ENCODE peak calls at places on chromosomes 12 and 14, in six cellular contexts. C is body of pancreas; A is neural progenitor cell; P is T-cell; Z is heart right ventricle; G is activated CD8-positive, alpha-beta T cell treated with anti-CD3 and anti-CD28 coated beads, Interleukin-2, amount 10 ng/mL, durations not matched to agents 7 days and 5 days. Y is an unnamed sample.

GRCh38 chr12:56153291-56154065 is 1.1 kb downstream of the MYL6B start:
- DNase-seq in A (no peak), C (no peak), P (no peak), Z (no peak), G (no peak), Y (peak; percentile 26)

GRCh38 chr12:117733292-117733805 is 235.4 kb downstream of the KSR2 start:
- DNase-seq in C (no peak), G (no peak), Z (no peak), P (no peak), A (no peak), Y (no peak)

GRCh38 chr12:12807970-12808702 is 5.0 kb upstream of the DDX47 start:
- DNase-seq in G (peak; percentile 82), C (peak; percentile 17), Z (peak; percentile 42), A (no peak), P (peak; percentile 36), Y (peak; percentile 49)

GRCh38 chr12:100959481-100959880 is 164.9 kb downstream of the ANO4 start:
- DNase-seq in P (no peak), C (no peak), G (no peak), A (no peak), Z (no peak), Y (no peak)

GRCh38 chr14:51206462-51206861 is 33.6 kb upstream of the TMX1 start:
- DNase-seq in G (no peak), A (peak; percentile 4), C (no peak), P (no peak), Z (no peak), Y (no peak)

GRCh38 chr14:77023001-77023996 is 5.2 kb downstream of the IRF2BPL start:
- DNase-seq in C (peak; percentile 83), A (peak; percentile 70), P (no peak), Z (no peak), G (no peak), Y (peak; percentile 70)

GRCh38 chr14:59207506-59207933 is 19.1 kb downstream of the DAAM1 start:
- DNase-seq in P (no peak), C (no peak), G (no peak), Z (no peak), A (no peak), Y (no peak)

GRCh38 chr12:109592905-109593272 is 19.3 kb downstream of the MVK start:
- DNase-seq in Z (no peak), P (no peak), A (no peak), C (no peak), G (no peak), Y (no peak)

GRCh38 chr14:34003691-34004090 is 52.8 kb upstream of the EGLN3 start:
- DNase-seq in C (no peak), G (no peak), Z (no peak), A (no peak), P (no peak), Y (no peak)

GRCh38 chr14:104392396-104393198 is 187.0 kb upstream of the C14orf180 start:
- DNase-seq in A (no peak), P (no peak), G (no peak), Z (no peak), C (no peak), Y (no peak)

GRCh38 chr12:29710104-29710503 is 73.6 kb downstream of the TMTC1 start:
- DNase-seq in P (no peak), A (peak; percentile 86), Z (peak; percentile 31), G (no peak), C (no peak), Y (no peak)

GRCh38 chr12:948238-948637 is 1.3 kb downstream of the RAD52 start:
- DNase-seq in P (no peak), G (no peak), C (no peak), A (no peak), Z (no peak), Y (peak; percentile 41)

GRCh38 chr14:105039458-105040205 is 18.7 kb upstream of the CDCA4 start:
- DNase-seq in C (no peak), P (no peak), Z (no peak), G (no peak), A (no peak), Y (no peak)

GRCh38 chr14:61420326-61420725 is 98.9 kb downstream of the PRKCH start:
- DNase-seq in C (no peak), P (no peak), A (no peak), G (no peak), Z (no peak), Y (no peak)

GRCh38 chr12:25058619-25059018 is 109.7 kb upstream of the BCAT1 start:
- DNase-seq in P (no peak), C (no peak), Z (no peak), A (no peak), G (no peak), Y (no peak)

GRCh38 chr12:71046215-71046614 is 111.6 kb downstream of the TSPAN8 start:
- DNase-seq in Z (no peak), C (no peak), A (no peak), P (no peak), G (no peak), Y (no peak)

GRCh38 chr12:132429932-132430643 is 59.9 kb upstream of the FBRSL1 start:
- DNase-seq in A (peak; percentile 86), G (peak; percentile 78), C (peak; percentile 89), P (peak; percentile 56), Z (no peak), Y (peak; percentile 91)

GRCh38 chr12:21301-22189 is 45.0 kb upstream of the IQSEC3 start:
- DNase-seq in G (no peak), A (no peak), P (no peak), C (no peak), Z (no peak), Y (no peak)

GRCh38 chr12:66713984-66714383 is 35.1 kb upstream of the GRIP1 start:
- DNase-seq in G (no peak), A (no peak), P (no peak), C (no peak), Z (no peak), Y (no peak)